ENCODE peak calls at places on chromosomes 2 and 18, in seven cellular contexts. One of them, this sample, is unnamed.

GRCh38 chr18:30814446-30814845 is 228.1 kb downstream of the DSC3 start:
- DNase-seq in A549: no peak
- DNase-seq in transverse colon: no peak
- DNase-seq in breast epithelium: no peak
- DNase-seq in suprapubic skin: no peak
- DNase-seq in esophagus squamous epithelium: no peak
- DNase-seq in HepG2: no peak
- DNase-seq in this sample: no peak

GRCh38 chr2:219570194-219570923 is 980 bp downstream of the OBSL1 start:
- DNase-seq in transverse colon: peak
- DNase-seq in A549: peak
- DNase-seq in suprapubic skin: no peak
- DNase-seq in breast epithelium: no peak
- DNase-seq in esophagus squamous epithelium: no peak
- DNase-seq in HepG2: no peak
- DNase-seq in this sample: peak

GRCh38 chr2:65668744-65669143 is 236.3 kb upstream of the SPRED2 start:
- DNase-seq in A549: no peak
- DNase-seq in HepG2: no peak
- DNase-seq in suprapubic skin: no peak
- DNase-seq in esophagus squamous epithelium: no peak
- DNase-seq in breast epithelium: no peak
- DNase-seq in transverse colon: no peak
- DNase-seq in this sample: no peak

GRCh38 chr18:22556271-22556990 is 138.7 kb upstream of the CTAGE1 start:
- DNase-seq in HepG2: no peak
- DNase-seq in transverse colon: no peak
- DNase-seq in breast epithelium: no peak
- DNase-seq in A549: no peak
- DNase-seq in suprapubic skin: no peak
- DNase-seq in esophagus squamous epithelium: no peak
- DNase-seq in this sample: no peak

GRCh38 chr2:119819846-119820245 is 60.1 kb downstream of the PTPN4 start:
- DNase-seq in A549: no peak
- DNase-seq in transverse colon: no peak
- DNase-seq in breast epithelium: no peak
- DNase-seq in HepG2: no peak
- DNase-seq in esophagus squamous epithelium: no peak
- DNase-seq in suprapubic skin: no peak
- DNase-seq in this sample: no peak

GRCh38 chr2:28636491-28636890 is 115.1 kb upstream of the PPP1CB start:
- DNase-seq in HepG2: no peak
- DNase-seq in breast epithelium: no peak
- DNase-seq in transverse colon: no peak
- DNase-seq in esophagus squamous epithelium: no peak
- DNase-seq in suprapubic skin: no peak
- DNase-seq in A549: no peak
- DNase-seq in this sample: no peak

GRCh38 chr2:177306550-177306949 is 42.0 kb upstream of the NFE2L2 start:
- DNase-seq in A549: no peak
- DNase-seq in esophagus squamous epithelium: no peak
- DNase-seq in suprapubic skin: no peak
- DNase-seq in transverse colon: no peak
- DNase-seq in breast epithelium: no peak
- DNase-seq in HepG2: no peak
- DNase-seq in this sample: no peak

GRCh38 chr2:195364015-195364965 is 292.7 kb upstream of the SLC39A10 start:
- DNase-seq in transverse colon: no peak
- DNase-seq in breast epithelium: no peak
- DNase-seq in esophagus squamous epithelium: no peak
- DNase-seq in A549: peak
- DNase-seq in HepG2: no peak
- DNase-seq in suprapubic skin: no peak
- DNase-seq in this sample: no peak

GRCh38 chr2:20677301-20678176 is 10.6 kb downstream of the GDF7 start:
- DNase-seq in breast epithelium: no peak
- DNase-seq in suprapubic skin: no peak
- DNase-seq in A549: no peak
- DNase-seq in transverse colon: no peak
- DNase-seq in HepG2: no peak
- DNase-seq in esophagus squamous epithelium: no peak
- DNase-seq in this sample: no peak

GRCh38 chr2:184338776-184339175 is 259.6 kb upstream of the ZNF804A start:
- DNase-seq in suprapubic skin: no peak
- DNase-seq in HepG2: no peak
- DNase-seq in esophagus squamous epithelium: no peak
- DNase-seq in transverse colon: no peak
- DNase-seq in breast epithelium: no peak
- DNase-seq in A549: no peak
- DNase-seq in this sample: no peak

GRCh38 chr2:99697811-99698568 is 208.2 kb upstream of the REV1 start:
- DNase-seq in transverse colon: no peak
- DNase-seq in HepG2: no peak
- DNase-seq in suprapubic skin: no peak
- DNase-seq in A549: no peak
- DNase-seq in breast epithelium: no peak
- DNase-seq in esophagus squamous epithelium: no peak
- DNase-seq in this sample: no peak

GRCh38 chr18:13381907-13382682 is 163.5 kb downstream of the LDLRAD4 start:
- DNase-seq in transverse colon: peak
- DNase-seq in suprapubic skin: peak
- DNase-seq in A549: peak
- DNase-seq in esophagus squamous epithelium: peak
- DNase-seq in HepG2: no peak
- DNase-seq in breast epithelium: peak
- DNase-seq in this sample: no peak

GRCh38 chr2:15986068-15986560 is 45.8 kb downstream of the MYCN start:
- DNase-seq in breast epithelium: no peak
- DNase-seq in A549: no peak
- DNase-seq in esophagus squamous epithelium: no peak
- DNase-seq in suprapubic skin: no peak
- DNase-seq in HepG2: no peak
- DNase-seq in transverse colon: no peak
- DNase-seq in this sample: no peak

GRCh38 chr2:12131975-12132374 is 385.5 kb downstream of the LPIN1 start:
- DNase-seq in A549: no peak
- DNase-seq in esophagus squamous epithelium: no peak
- DNase-seq in HepG2: no peak
- DNase-seq in transverse colon: no peak
- DNase-seq in breast epithelium: no peak
- DNase-seq in suprapubic skin: no peak
- DNase-seq in this sample: no peak

GRCh38 chr2:202185156-202185555 is 53.2 kb downstream of the SUMO1 start:
- DNase-seq in breast epithelium: no peak
- DNase-seq in HepG2: no peak
- DNase-seq in transverse colon: no peak
- DNase-seq in suprapubic skin: no peak
- DNase-seq in esophagus squamous epithelium: no peak
- DNase-seq in A549: no peak
- DNase-seq in this sample: no peak

GRCh38 chr18:23547806-23548205 is 38.5 kb downstream of the NPC1 start:
- DNase-seq in A549: peak
- DNase-seq in HepG2: peak
- DNase-seq in transverse colon: no peak
- DNase-seq in suprapubic skin: no peak
- DNase-seq in breast epithelium: no peak
- DNase-seq in esophagus squamous epithelium: no peak
- DNase-seq in this sample: no peak

GRCh38 chr2:126932966-126933555 is 34.4 kb downstream of the TEX51 start:
- DNase-seq in suprapubic skin: no peak
- DNase-seq in transverse colon: no peak
- DNase-seq in esophagus squamous epithelium: no peak
- DNase-seq in breast epithelium: no peak
- DNase-seq in HepG2: no peak
- DNase-seq in A549: no peak
- DNase-seq in this sample: no peak

GRCh38 chr2:39513641-39514094 is 76.6 kb upstream of the MAP4K3 start:
- DNase-seq in HepG2: peak
- DNase-seq in transverse colon: peak
- DNase-seq in A549: peak
- DNase-seq in esophagus squamous epithelium: no peak
- DNase-seq in suprapubic skin: no peak
- DNase-seq in breast epithelium: no peak
- DNase-seq in this sample: peak
- TF ChIP-seq POLR2A in HepG2: no peak
- TF ChIP-seq POLR2A in transverse colon: no peak
- TF ChIP-seq POLR2A in A549: no peak
- TF ChIP-seq POLR2A in esophagus squamous epithelium: no peak
- TF ChIP-seq POLR2A in suprapubic skin: no peak
- TF ChIP-seq POLR2A in breast epithelium: no peak
- TF ChIP-seq POLR2A in this sample: no peak

DNA sequence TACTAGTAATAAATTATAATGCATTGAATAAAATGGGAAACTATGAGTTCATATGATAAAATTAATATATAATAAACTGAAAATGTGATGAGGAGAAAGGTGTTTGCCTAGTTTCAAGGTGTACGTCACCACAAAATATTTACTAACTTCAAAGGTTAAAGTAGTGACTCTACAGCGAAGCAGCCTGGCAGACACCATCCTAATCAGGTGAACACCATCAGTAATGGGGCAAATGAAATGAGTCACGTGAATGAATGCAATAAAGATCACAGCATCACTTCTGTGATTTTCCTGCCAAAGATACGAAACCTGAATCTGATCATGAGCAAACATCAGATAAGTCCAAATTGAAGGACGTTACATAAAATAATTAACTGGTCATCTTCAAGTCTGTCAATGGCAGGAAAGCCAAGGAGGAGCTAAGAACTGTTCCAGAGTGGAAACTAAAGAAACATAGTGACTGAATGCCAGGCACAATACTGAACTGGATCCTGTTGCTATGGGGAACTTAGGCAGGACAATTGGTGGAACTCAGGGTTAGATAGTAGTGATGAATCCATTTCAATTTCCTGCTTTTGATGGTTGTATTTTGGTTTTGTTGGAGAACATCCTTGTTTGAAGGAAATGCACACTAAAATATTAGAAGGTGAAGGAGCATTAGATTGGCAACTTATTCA is 12.1 kb upstream of the NOSTRIN start:
- DNase-seq in esophagus squamous epithelium: no peak
- DNase-seq in A549: no peak
- DNase-seq in HepG2: no peak
- DNase-seq in suprapubic skin: no peak
- DNase-seq in transverse colon: no peak
- DNase-seq in breast epithelium: no peak
- DNase-seq in this sample: no peak
- TF ChIP-seq POLR2A in esophagus squamous epithelium: no peak
- TF ChIP-seq POLR2A in A549: no peak
- TF ChIP-seq POLR2A in HepG2: no peak
- TF ChIP-seq POLR2A in suprapubic skin: no peak
- TF ChIP-seq POLR2A in transverse colon: no peak
- TF ChIP-seq POLR2A in breast epithelium: no peak
- TF ChIP-seq POLR2A in this sample: no peak

GRCh38 chr18:75211002-75211621 is 515 bp downstream of the TSHZ1 start:
- DNase-seq in breast epithelium: no peak
- DNase-seq in esophagus squamous epithelium: no peak
- DNase-seq in suprapubic skin: no peak
- DNase-seq in A549: peak
- DNase-seq in HepG2: peak
- DNase-seq in transverse colon: peak
- DNase-seq in this sample: peak

GRCh38 chr18:75209129-75209951 is at the start of gene PTGR3:
- DNase-seq in transverse colon: peak
- DNase-seq in esophagus squamous epithelium: peak
- DNase-seq in suprapubic skin: peak
- DNase-seq in HepG2: peak
- DNase-seq in A549: peak
- DNase-seq in breast epithelium: peak
- DNase-seq in this sample: peak

GRCh38 chr18:75209952-75210261 is 690 bp upstream of the TSHZ1 start:
- DNase-seq in transverse colon: no peak
- DNase-seq in suprapubic skin: no peak
- DNase-seq in A549: no peak
- DNase-seq in breast epithelium: no peak
- DNase-seq in HepG2: no peak
- DNase-seq in esophagus squamous epithelium: no peak
- DNase-seq in this sample: peak

GRCh38 chr18:75211721-75212625 is 1.4 kb downstream of the TSHZ1 start:
- DNase-seq in breast epithelium: no peak
- DNase-seq in esophagus squamous epithelium: no peak
- DNase-seq in suprapubic skin: peak
- DNase-seq in transverse colon: peak
- DNase-seq in HepG2: peak
- DNase-seq in A549: peak
- DNase-seq in this sample: peak

GRCh38 chr18:75210274-75211001 is at the start of gene TSHZ1:
- DNase-seq in A549: peak
- DNase-seq in transverse colon: peak
- DNase-seq in esophagus squamous epithelium: peak
- DNase-seq in suprapubic skin: no peak
- DNase-seq in breast epithelium: no peak
- DNase-seq in HepG2: peak
- DNase-seq in this sample: peak
- TF ChIP-seq POLR2A in A549: no peak
- TF ChIP-seq POLR2A in transverse colon: peak
- TF ChIP-seq POLR2A in esophagus squamous epithelium: peak
- TF ChIP-seq POLR2A in suprapubic skin: peak
- TF ChIP-seq POLR2A in breast epithelium: peak
- TF ChIP-seq POLR2A in HepG2: peak
- TF ChIP-seq POLR2A in this sample: peak

GRCh38 chr2:207772844-207773205 is 3.1 kb upstream of the FZD5 start:
- DNase-seq in HepG2: no peak
- DNase-seq in breast epithelium: no peak
- DNase-seq in transverse colon: no peak
- DNase-seq in suprapubic skin: no peak
- DNase-seq in esophagus squamous epithelium: no peak
- DNase-seq in A549: no peak
- DNase-seq in this sample: no peak
- TF ChIP-seq POLR2A in HepG2: no peak
- TF ChIP-seq POLR2A in breast epithelium: no peak
- TF ChIP-seq POLR2A in transverse colon: no peak
- TF ChIP-seq POLR2A in suprapubic skin: no peak
- TF ChIP-seq POLR2A in esophagus squamous epithelium: no peak
- TF ChIP-seq POLR2A in A549: no peak
- TF ChIP-seq POLR2A in this sample: no peak

GRCh38 chr2:111120253-111121027 is at the start of gene BCL2L11:
- DNase-seq in suprapubic skin: peak
- DNase-seq in A549: peak
- DNase-seq in breast epithelium: peak
- DNase-seq in esophagus squamous epithelium: peak
- DNase-seq in transverse colon: peak
- DNase-seq in HepG2: peak
- DNase-seq in this sample: peak
- TF ChIP-seq POLR2A in suprapubic skin: peak
- TF ChIP-seq POLR2A in A549: peak
- TF ChIP-seq POLR2A in breast epithelium: no peak
- TF ChIP-seq POLR2A in esophagus squamous epithelium: peak
- TF ChIP-seq POLR2A in transverse colon: peak
- TF ChIP-seq POLR2A in HepG2: peak
- TF ChIP-seq POLR2A in this sample: peak

GRCh38 chr2:10452334-10452733 is 4.2 kb upstream of the ODC1 start:
- DNase-seq in transverse colon: peak
- DNase-seq in suprapubic skin: no peak
- DNase-seq in A549: peak
- DNase-seq in HepG2: peak
- DNase-seq in esophagus squamous epithelium: no peak
- DNase-seq in breast epithelium: peak
- DNase-seq in this sample: no peak
- TF ChIP-seq POLR2A in transverse colon: no peak
- TF ChIP-seq POLR2A in suprapubic skin: no peak
- TF ChIP-seq POLR2A in A549: no peak
- TF ChIP-seq POLR2A in HepG2: no peak
- TF ChIP-seq POLR2A in esophagus squamous epithelium: no peak
- TF ChIP-seq POLR2A in breast epithelium: no peak
- TF ChIP-seq POLR2A in this sample: no peak